ENCODE peak calls at places on chromosome 3, in ten cellular contexts. One of them, this sample, is unnamed.

GRCh38 chr3:87076951-87077350 is 86.0 kb upstream of the VGLL3 start:
- DNase-seq in HCT116: no peak
- DNase-seq in HL-60: no peak
- DNase-seq in esophagus muscularis mucosa: no peak
- DNase-seq in breast epithelium: no peak
- DNase-seq in transverse colon: no peak
- DNase-seq in stomach: no peak
- DNase-seq in GM12892: no peak
- DNase-seq in suprapubic skin: no peak
- DNase-seq in SK-N-MC: no peak
- DNase-seq in this sample: no peak

GRCh38 chr3:85801955-85802354 is 843.2 kb downstream of the CADM2 start:
- DNase-seq in HCT116: no peak
- DNase-seq in HL-60: no peak
- DNase-seq in esophagus muscularis mucosa: no peak
- DNase-seq in breast epithelium: no peak
- DNase-seq in transverse colon: no peak
- DNase-seq in stomach: no peak
- DNase-seq in GM12892: no peak
- DNase-seq in suprapubic skin: no peak
- DNase-seq in SK-N-MC: no peak
- DNase-seq in this sample: no peak

GRCh38 chr3:101842245-101842934 is 6.9 kb upstream of the NFKBIZ start:
- DNase-seq in HCT116: no peak
- DNase-seq in HL-60: no peak
- DNase-seq in esophagus muscularis mucosa: no peak
- DNase-seq in breast epithelium: no peak
- DNase-seq in transverse colon: no peak
- DNase-seq in stomach: no peak
- DNase-seq in GM12892: no peak
- DNase-seq in suprapubic skin: no peak
- DNase-seq in SK-N-MC: no peak
- DNase-seq in this sample: no peak

GRCh38 chr3:99084825-99085224 is 183.3 kb upstream of the DCBLD2 start:
- DNase-seq in HCT116: no peak
- DNase-seq in HL-60: no peak
- DNase-seq in esophagus muscularis mucosa: no peak
- DNase-seq in breast epithelium: no peak
- DNase-seq in transverse colon: no peak
- DNase-seq in stomach: no peak
- DNase-seq in GM12892: no peak
- DNase-seq in suprapubic skin: no peak
- DNase-seq in SK-N-MC: peak
- DNase-seq in this sample: no peak

GRCh38 chr3:23712656-23713559 is 92.8 kb upstream of the UBE2E1 start:
- DNase-seq in HCT116: no peak
- DNase-seq in HL-60: no peak
- DNase-seq in esophagus muscularis mucosa: no peak
- DNase-seq in breast epithelium: no peak
- DNase-seq in transverse colon: peak
- DNase-seq in stomach: no peak
- DNase-seq in GM12892: no peak
- DNase-seq in suprapubic skin: no peak
- DNase-seq in SK-N-MC: no peak
- DNase-seq in this sample: no peak

GRCh38 chr3:48797626-48798025 is 50.0 kb downstream of the PRKAR2A start:
- DNase-seq in HCT116: no peak
- DNase-seq in HL-60: no peak
- DNase-seq in esophagus muscularis mucosa: no peak
- DNase-seq in breast epithelium: no peak
- DNase-seq in transverse colon: no peak
- DNase-seq in stomach: no peak
- DNase-seq in GM12892: no peak
- DNase-seq in suprapubic skin: no peak
- DNase-seq in SK-N-MC: no peak
- DNase-seq in this sample: no peak

GRCh38 chr3:143707848-143708247 is 140.4 kb downstream of the SLC9A9 start:
- DNase-seq in HCT116: no peak
- DNase-seq in HL-60: no peak
- DNase-seq in esophagus muscularis mucosa: no peak
- DNase-seq in breast epithelium: no peak
- DNase-seq in transverse colon: no peak
- DNase-seq in stomach: no peak
- DNase-seq in GM12892: no peak
- DNase-seq in suprapubic skin: no peak
- DNase-seq in SK-N-MC: no peak
- DNase-seq in this sample: no peak

GRCh38 chr3:143167956-143168355 is 48.4 kb downstream of the CHST2 start:
- DNase-seq in HCT116: no peak
- DNase-seq in HL-60: no peak
- DNase-seq in esophagus muscularis mucosa: no peak
- DNase-seq in breast epithelium: no peak
- DNase-seq in transverse colon: no peak
- DNase-seq in stomach: no peak
- DNase-seq in GM12892: no peak
- DNase-seq in suprapubic skin: no peak
- DNase-seq in SK-N-MC: no peak
- DNase-seq in this sample: no peak

GRCh38 chr3:113743006-113743639 is 2.9 kb downstream of the NAA50 start:
- DNase-seq in HCT116: no peak
- DNase-seq in HL-60: no peak
- DNase-seq in esophagus muscularis mucosa: no peak
- DNase-seq in breast epithelium: no peak
- DNase-seq in transverse colon: no peak
- DNase-seq in stomach: no peak
- DNase-seq in GM12892: no peak
- DNase-seq in suprapubic skin: no peak
- DNase-seq in SK-N-MC: no peak
- DNase-seq in this sample: no peak

GRCh38 chr3:127389415-127389814 is 101.6 kb upstream of the PRR20G start:
- DNase-seq in HCT116: no peak
- DNase-seq in HL-60: no peak
- DNase-seq in esophagus muscularis mucosa: no peak
- DNase-seq in breast epithelium: no peak
- DNase-seq in transverse colon: no peak
- DNase-seq in stomach: no peak
- DNase-seq in GM12892: no peak
- DNase-seq in suprapubic skin: no peak
- DNase-seq in SK-N-MC: no peak
- DNase-seq in this sample: no peak

GRCh38 chr3:132539681-132540080 is 57.4 kb upstream of the ACKR4 start:
- DNase-seq in HCT116: no peak
- DNase-seq in HL-60: no peak
- DNase-seq in esophagus muscularis mucosa: no peak
- DNase-seq in breast epithelium: no peak
- DNase-seq in transverse colon: no peak
- DNase-seq in stomach: no peak
- DNase-seq in GM12892: no peak
- DNase-seq in suprapubic skin: no peak
- DNase-seq in SK-N-MC: no peak
- DNase-seq in this sample: no peak

DNA sequence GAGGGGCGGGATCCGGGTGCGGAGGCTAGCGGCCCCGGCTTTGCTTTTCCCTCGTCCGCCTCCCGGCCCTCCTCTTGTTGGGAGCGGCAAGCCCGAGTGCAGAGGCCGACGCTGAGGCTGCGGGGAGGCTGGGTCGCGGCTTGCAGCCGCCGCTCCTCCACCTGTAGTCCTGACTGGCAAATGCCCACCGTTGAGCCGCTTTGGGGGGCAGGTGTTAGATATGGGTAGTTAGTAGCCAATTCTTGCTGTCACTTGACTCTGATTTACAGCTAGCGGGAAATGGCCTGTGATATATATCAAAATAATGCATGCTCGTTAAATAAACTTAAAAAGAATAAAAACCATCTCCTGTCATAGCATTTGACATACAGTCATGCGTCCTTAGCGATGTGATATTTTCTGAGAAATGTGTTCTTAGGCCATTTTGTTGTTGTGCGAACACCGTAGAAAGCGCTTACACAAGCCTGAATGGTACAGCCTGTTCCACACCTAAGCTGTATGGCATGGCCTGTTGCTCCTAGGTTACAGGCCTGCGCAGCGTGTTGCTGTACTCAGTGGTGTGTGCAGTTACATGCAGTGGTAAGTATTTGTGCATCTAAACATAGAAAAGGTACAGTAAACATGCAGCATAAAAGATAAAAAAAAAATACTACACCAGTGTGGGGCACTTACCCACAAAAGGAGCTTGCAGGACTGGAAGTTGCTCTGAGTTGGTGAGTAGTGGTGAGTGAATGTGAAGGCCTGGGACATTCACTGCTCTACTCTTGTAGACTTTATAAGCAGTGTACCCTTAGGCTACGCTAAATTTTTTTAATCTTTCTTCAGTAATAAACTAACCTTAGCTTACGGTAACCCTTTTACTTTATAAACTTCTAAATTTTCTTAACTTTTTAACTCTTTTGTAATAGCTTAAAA is 873 bp downstream of the CAPN7 start:
- DNase-seq in HCT116: no peak
- DNase-seq in HL-60: peak
- DNase-seq in esophagus muscularis mucosa: no peak
- DNase-seq in breast epithelium: peak
- DNase-seq in transverse colon: peak
- DNase-seq in stomach: peak
- DNase-seq in GM12892: peak
- DNase-seq in suprapubic skin: no peak
- DNase-seq in SK-N-MC: no peak
- DNase-seq in this sample: peak
- TF ChIP-seq POLR2AphosphoS5 in HCT116: no peak
- TF ChIP-seq POLR2AphosphoS5 in HL-60: no peak
- TF ChIP-seq POLR2AphosphoS5 in esophagus muscularis mucosa: peak
- TF ChIP-seq POLR2AphosphoS5 in breast epithelium: no peak
- TF ChIP-seq POLR2AphosphoS5 in transverse colon: no peak
- TF ChIP-seq POLR2AphosphoS5 in stomach: peak
- TF ChIP-seq POLR2AphosphoS5 in GM12892: no peak
- TF ChIP-seq POLR2AphosphoS5 in suprapubic skin: no peak
- TF ChIP-seq POLR2AphosphoS5 in SK-N-MC: no peak
- TF ChIP-seq POLR2AphosphoS5 in this sample: no peak

GRCh38 chr3:120417272-120417911 is 33.4 kb downstream of the FSTL1 start:
- DNase-seq in HCT116: peak
- DNase-seq in HL-60: peak
- DNase-seq in esophagus muscularis mucosa: peak
- DNase-seq in breast epithelium: peak
- DNase-seq in transverse colon: peak
- DNase-seq in stomach: peak
- DNase-seq in GM12892: peak
- DNase-seq in suprapubic skin: peak
- DNase-seq in SK-N-MC: peak
- DNase-seq in this sample: peak
- TF ChIP-seq POLR2AphosphoS5 in HCT116: peak
- TF ChIP-seq POLR2AphosphoS5 in HL-60: no peak
- TF ChIP-seq POLR2AphosphoS5 in esophagus muscularis mucosa: peak
- TF ChIP-seq POLR2AphosphoS5 in breast epithelium: peak
- TF ChIP-seq POLR2AphosphoS5 in transverse colon: peak
- TF ChIP-seq POLR2AphosphoS5 in stomach: peak
- TF ChIP-seq POLR2AphosphoS5 in GM12892: no peak
- TF ChIP-seq POLR2AphosphoS5 in suprapubic skin: no peak
- TF ChIP-seq POLR2AphosphoS5 in SK-N-MC: peak
- TF ChIP-seq POLR2AphosphoS5 in this sample: peak

DNA sequence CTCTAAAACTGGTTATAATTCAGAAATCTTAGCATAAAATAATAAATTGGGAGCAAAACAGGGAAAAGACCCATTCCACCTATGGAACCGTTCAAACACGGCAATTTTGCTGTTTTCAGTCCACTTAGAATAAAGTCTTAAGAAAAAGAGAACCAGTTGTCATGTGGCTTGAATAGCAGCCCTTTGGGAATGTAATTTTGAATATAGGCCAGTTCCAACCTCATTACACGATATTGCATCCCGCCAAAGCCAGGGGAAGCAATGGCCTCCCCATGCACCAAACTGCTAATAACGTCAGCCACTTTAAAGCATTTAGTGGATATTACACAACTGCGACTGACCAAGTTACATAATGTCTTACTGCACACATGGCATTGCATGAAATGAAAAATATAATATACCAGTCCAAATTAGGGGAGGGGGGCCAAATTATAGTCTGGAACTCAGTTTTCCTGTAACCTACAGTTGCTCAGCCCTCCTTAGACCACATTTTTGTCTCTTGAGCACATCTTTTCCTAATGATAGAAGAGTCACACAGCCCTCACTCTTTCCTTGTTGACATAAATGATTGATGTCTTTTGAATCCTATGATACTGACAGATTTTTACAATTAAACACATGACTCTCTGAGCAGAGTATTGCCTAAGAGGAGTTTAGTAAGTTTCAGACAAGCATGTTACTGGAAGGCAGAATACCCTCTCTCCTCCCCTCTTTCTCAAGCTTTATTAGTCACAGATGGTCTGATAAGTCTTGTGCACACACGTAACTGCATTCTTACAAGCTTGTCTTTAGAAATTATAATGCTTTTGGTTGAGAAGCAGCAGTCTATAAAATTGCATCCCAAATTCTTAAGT is 1.0 kb upstream of the PLD1 start:
- DNase-seq in HCT116: no peak
- DNase-seq in HL-60: peak
- DNase-seq in esophagus muscularis mucosa: no peak
- DNase-seq in breast epithelium: no peak
- DNase-seq in transverse colon: no peak
- DNase-seq in stomach: no peak
- DNase-seq in GM12892: no peak
- DNase-seq in suprapubic skin: no peak
- DNase-seq in SK-N-MC: peak
- DNase-seq in this sample: peak
- TF ChIP-seq POLR2AphosphoS5 in HCT116: no peak
- TF ChIP-seq POLR2AphosphoS5 in HL-60: no peak
- TF ChIP-seq POLR2AphosphoS5 in esophagus muscularis mucosa: peak
- TF ChIP-seq POLR2AphosphoS5 in breast epithelium: peak
- TF ChIP-seq POLR2AphosphoS5 in transverse colon: peak
- TF ChIP-seq POLR2AphosphoS5 in stomach: peak
- TF ChIP-seq POLR2AphosphoS5 in GM12892: no peak
- TF ChIP-seq POLR2AphosphoS5 in suprapubic skin: peak
- TF ChIP-seq POLR2AphosphoS5 in SK-N-MC: no peak
- TF ChIP-seq POLR2AphosphoS5 in this sample: peak

GRCh38 chr3:21515417-21515816 is 235.6 kb downstream of the ZNF385D start:
- DNase-seq in HCT116: no peak
- DNase-seq in HL-60: no peak
- DNase-seq in esophagus muscularis mucosa: no peak
- DNase-seq in breast epithelium: no peak
- DNase-seq in transverse colon: no peak
- DNase-seq in stomach: no peak
- DNase-seq in GM12892: no peak
- DNase-seq in suprapubic skin: no peak
- DNase-seq in SK-N-MC: no peak
- DNase-seq in this sample: no peak

DNA sequence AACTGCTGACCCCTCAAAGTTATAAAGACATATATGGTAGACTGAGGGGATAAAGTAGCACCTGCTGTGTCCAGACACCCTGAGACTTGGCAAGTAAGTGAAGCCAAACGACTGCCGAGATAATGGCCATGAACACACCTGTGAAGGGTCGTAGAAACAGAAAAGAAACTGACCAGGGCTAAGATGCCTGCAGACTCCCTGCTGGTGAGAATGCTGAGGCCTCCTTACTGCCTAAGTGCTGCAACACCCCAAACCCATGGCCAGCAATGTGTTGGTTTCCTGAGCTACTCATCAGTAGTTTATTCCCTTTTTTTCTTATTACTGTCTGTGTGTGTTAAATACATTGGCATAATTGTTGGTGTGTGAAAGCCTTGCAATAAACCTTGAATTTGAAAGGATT is 233.8 kb downstream of the ZNF385D start:
- DNase-seq in HCT116: no peak
- DNase-seq in HL-60: no peak
- DNase-seq in esophagus muscularis mucosa: no peak
- DNase-seq in breast epithelium: no peak
- DNase-seq in transverse colon: no peak
- DNase-seq in stomach: no peak
- DNase-seq in GM12892: no peak
- DNase-seq in suprapubic skin: no peak
- DNase-seq in SK-N-MC: no peak
- DNase-seq in this sample: no peak
- TF ChIP-seq POLR2AphosphoS5 in HCT116: no peak
- TF ChIP-seq POLR2AphosphoS5 in HL-60: no peak
- TF ChIP-seq POLR2AphosphoS5 in esophagus muscularis mucosa: no peak
- TF ChIP-seq POLR2AphosphoS5 in breast epithelium: no peak
- TF ChIP-seq POLR2AphosphoS5 in transverse colon: no peak
- TF ChIP-seq POLR2AphosphoS5 in stomach: no peak
- TF ChIP-seq POLR2AphosphoS5 in GM12892: no peak
- TF ChIP-seq POLR2AphosphoS5 in suprapubic skin: no peak
- TF ChIP-seq POLR2AphosphoS5 in SK-N-MC: no peak
- TF ChIP-seq POLR2AphosphoS5 in this sample: no peak